ENCODE peak calls at places on chromosomes 1 and 21, in five cellular contexts. One of them, this sample, is unnamed.

GRCh38 chr1:116373451-116374339 is 651 bp downstream of the ATP1A1 start:
- DNase-seq in HepG2: no peak
- DNase-seq in K562: peak
- DNase-seq in IMR-90: peak
- DNase-seq in GM12878: no peak
- DNase-seq in this sample: peak

GRCh38 chr1:202154766-202155477 is 5.5 kb downstream of the PTPN7 start:
- DNase-seq in HepG2: peak
- DNase-seq in K562: peak
- DNase-seq in IMR-90: peak
- DNase-seq in GM12878: no peak
- DNase-seq in this sample: peak

GRCh38 chr1:198892065-198892464 is 253.2 kb downstream of the PTPRC start:
- DNase-seq in HepG2: no peak
- DNase-seq in K562: no peak
- DNase-seq in IMR-90: peak
- DNase-seq in GM12878: no peak
- DNase-seq in this sample: peak

GRCh38 chr21:21373969-21374368 is 375.8 kb downstream of the NCAM2 start:
- DNase-seq in HepG2: no peak
- DNase-seq in K562: no peak
- DNase-seq in IMR-90: no peak
- DNase-seq in GM12878: no peak
- DNase-seq in this sample: no peak

GRCh38 chr1:32337855-32338636 is 2.0 kb upstream of the MARCKSL1 start:
- DNase-seq in HepG2: peak
- DNase-seq in K562: no peak
- DNase-seq in IMR-90: peak
- DNase-seq in GM12878: peak
- DNase-seq in this sample: no peak

GRCh38 chr21:13937236-13937635 is 273.5 kb downstream of the LIPI start:
- DNase-seq in HepG2: no peak
- DNase-seq in K562: no peak
- DNase-seq in IMR-90: no peak
- DNase-seq in GM12878: no peak
- DNase-seq in this sample: peak

GRCh38 chr1:6582370-6582769 is 2.6 kb downstream of the ZBTB48 start:
- DNase-seq in HepG2: peak
- DNase-seq in K562: no peak
- DNase-seq in IMR-90: no peak
- DNase-seq in GM12878: no peak
- DNase-seq in this sample: no peak

GRCh38 chr21:41958886-41959563 is 5.2 kb upstream of the C2CD2 start:
- DNase-seq in HepG2: no peak
- DNase-seq in K562: no peak
- DNase-seq in IMR-90: no peak
- DNase-seq in GM12878: no peak
- DNase-seq in this sample: no peak

GRCh38 chr1:62746086-62746808 is 37.7 kb upstream of the ATG4C start:
- DNase-seq in HepG2: peak
- DNase-seq in K562: no peak
- DNase-seq in IMR-90: peak
- DNase-seq in GM12878: no peak
- DNase-seq in this sample: peak

GRCh38 chr1:202200669-202201068 is 7.1 kb downstream of the LGR6 start:
- DNase-seq in HepG2: no peak
- DNase-seq in K562: no peak
- DNase-seq in IMR-90: no peak
- DNase-seq in GM12878: no peak
- DNase-seq in this sample: no peak

GRCh38 chr1:87620807-87621206 is 292.1 kb downstream of the LMO4 start:
- DNase-seq in HepG2: no peak
- DNase-seq in K562: no peak
- DNase-seq in IMR-90: no peak
- DNase-seq in GM12878: no peak
- DNase-seq in this sample: no peak

GRCh38 chr21:33293811-33294216 is 27.6 kb downstream of the IL10RB start:
- DNase-seq in HepG2: no peak
- DNase-seq in K562: no peak
- DNase-seq in IMR-90: no peak
- DNase-seq in GM12878: no peak
- DNase-seq in this sample: no peak

GRCh38 chr1:97093742-97094141 is 372.2 kb downstream of the PTBP2 start:
- DNase-seq in HepG2: no peak
- DNase-seq in K562: no peak
- DNase-seq in IMR-90: peak
- DNase-seq in GM12878: no peak
- DNase-seq in this sample: no peak

GRCh38 chr1:72282271-72282656 is at the start of gene NEGR1:
- DNase-seq in HepG2: no peak
- DNase-seq in K562: no peak
- DNase-seq in IMR-90: peak
- DNase-seq in GM12878: no peak
- DNase-seq in this sample: peak

GRCh38 chr1:33577663-33578062 is 105.2 kb downstream of the ZSCAN20 start:
- DNase-seq in HepG2: no peak
- DNase-seq in K562: no peak
- DNase-seq in IMR-90: no peak
- DNase-seq in GM12878: no peak
- DNase-seq in this sample: no peak

GRCh38 chr1:43276673-43277072 is 6.9 kb downstream of the TMEM125 start:
- DNase-seq in HepG2: peak
- DNase-seq in K562: no peak
- DNase-seq in IMR-90: no peak
- DNase-seq in GM12878: no peak
- DNase-seq in this sample: no peak

GRCh38 chr1:43274804-43275180 is 5.0 kb downstream of the TMEM125 start:
- DNase-seq in HepG2: no peak
- DNase-seq in K562: no peak
- DNase-seq in IMR-90: no peak
- DNase-seq in GM12878: no peak
- DNase-seq in this sample: no peak

GRCh38 chr1:43274125-43274803 is 4.5 kb downstream of the TMEM125 start:
- DNase-seq in HepG2: no peak
- DNase-seq in K562: no peak
- DNase-seq in IMR-90: peak
- DNase-seq in GM12878: no peak
- DNase-seq in this sample: no peak

GRCh38 chr1:43277116-43277876 is 7.5 kb downstream of the TMEM125 start:
- DNase-seq in HepG2: no peak
- DNase-seq in K562: no peak
- DNase-seq in IMR-90: no peak
- DNase-seq in GM12878: no peak
- DNase-seq in this sample: no peak

GRCh38 chr1:43275826-43276620 is 6.2 kb downstream of the TMEM125 start:
- DNase-seq in HepG2: no peak
- DNase-seq in K562: no peak
- DNase-seq in IMR-90: no peak
- DNase-seq in GM12878: no peak
- DNase-seq in this sample: no peak
- TF ChIP-seq MXI1 in HepG2: no peak
- TF ChIP-seq MXI1 in K562: no peak
- TF ChIP-seq MXI1 in IMR-90: no peak
- TF ChIP-seq MXI1 in GM12878: no peak
- TF ChIP-seq MXI1 in this sample: no peak

GRCh38 chr1:2602866-2603520 is 16.4 kb downstream of the PRXL2B start:
- DNase-seq in HepG2: no peak
- DNase-seq in K562: no peak
- DNase-seq in IMR-90: no peak
- DNase-seq in GM12878: no peak
- DNase-seq in this sample: peak

GRCh38 chr1:2604156-2604853 is 17.7 kb downstream of the PRXL2B start:
- DNase-seq in HepG2: no peak
- DNase-seq in K562: no peak
- DNase-seq in IMR-90: no peak
- DNase-seq in GM12878: no peak
- DNase-seq in this sample: peak

GRCh38 chr1:2604854-2605753 is 18.5 kb downstream of the PRXL2B start:
- DNase-seq in HepG2: no peak
- DNase-seq in K562: no peak
- DNase-seq in IMR-90: no peak
- DNase-seq in GM12878: no peak
- DNase-seq in this sample: peak

GRCh38 chr1:2602311-2602835 is 15.8 kb downstream of the PRXL2B start:
- DNase-seq in HepG2: no peak
- DNase-seq in K562: no peak
- DNase-seq in IMR-90: no peak
- DNase-seq in GM12878: no peak
- DNase-seq in this sample: peak

GRCh38 chr1:2603521-2604155 is 17.1 kb downstream of the PRXL2B start:
- DNase-seq in HepG2: no peak
- DNase-seq in K562: no peak
- DNase-seq in IMR-90: no peak
- DNase-seq in GM12878: no peak
- DNase-seq in this sample: peak
- H3K4me3 ChIP-seq in HepG2: no peak
- H3K4me3 ChIP-seq in K562: no peak
- H3K4me3 ChIP-seq in IMR-90: no peak
- H3K4me3 ChIP-seq in GM12878: no peak
- H3K4me3 ChIP-seq in this sample: no peak

DNA sequence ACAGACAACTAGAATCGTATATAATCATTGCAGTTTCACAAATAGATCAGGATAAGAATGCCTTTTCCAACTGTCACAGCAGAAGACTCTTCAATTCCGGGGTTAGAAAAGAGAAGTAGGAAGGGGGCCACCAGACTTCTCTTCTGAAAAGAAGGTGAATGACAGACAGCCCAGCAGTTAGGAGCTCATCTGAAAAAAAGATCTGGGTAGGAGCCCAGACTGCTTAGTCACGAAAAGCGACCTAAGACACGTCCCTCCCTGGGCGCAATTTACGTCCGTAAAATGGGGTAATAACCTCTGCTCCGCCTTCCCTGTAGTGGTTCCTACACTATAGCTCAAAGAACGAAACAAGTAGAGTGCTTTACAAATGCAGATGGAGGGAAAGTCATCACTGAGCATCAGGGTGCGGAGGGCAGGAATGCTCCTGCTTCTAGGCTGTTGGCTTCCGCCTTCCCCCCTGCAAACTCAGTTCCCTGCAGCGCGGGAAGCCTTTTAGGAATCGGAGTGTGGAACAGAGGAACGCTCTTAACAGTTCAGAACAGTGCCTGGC is 582 bp downstream of the ORC1 start:
- DNase-seq in HepG2: peak
- DNase-seq in K562: peak
- DNase-seq in IMR-90: peak
- DNase-seq in GM12878: peak
- DNase-seq in this sample: peak
- TF ChIP-seq MXI1 in HepG2: no peak
- TF ChIP-seq MXI1 in K562: peak
- TF ChIP-seq MXI1 in IMR-90: no peak
- TF ChIP-seq MXI1 in GM12878: no peak
- TF ChIP-seq MXI1 in this sample: no peak

GRCh38 chr1:193187114-193187513 is 701 bp upstream of the B3GALT2 start:
- DNase-seq in HepG2: no peak
- DNase-seq in K562: no peak
- DNase-seq in IMR-90: no peak
- DNase-seq in GM12878: no peak
- DNase-seq in this sample: no peak

GRCh38 chr1:193183019-193183643 is 3.3 kb downstream of the B3GALT2 start:
- DNase-seq in HepG2: peak
- DNase-seq in K562: peak
- DNase-seq in IMR-90: peak
- DNase-seq in GM12878: no peak
- DNase-seq in this sample: peak

GRCh38 chr1:193185861-193186714 is at the start of gene B3GALT2:
- DNase-seq in HepG2: peak
- DNase-seq in K562: no peak
- DNase-seq in IMR-90: peak
- DNase-seq in GM12878: no peak
- DNase-seq in this sample: peak

GRCh38 chr1:193185206-193185605 is 1.2 kb downstream of the B3GALT2 start:
- DNase-seq in HepG2: no peak
- DNase-seq in K562: no peak
- DNase-seq in IMR-90: no peak
- DNase-seq in GM12878: no peak
- DNase-seq in this sample: no peak

GRCh38 chr1:193184776-193185175 is 1.6 kb downstream of the B3GALT2 start:
- DNase-seq in HepG2: no peak
- DNase-seq in K562: no peak
- DNase-seq in IMR-90: no peak
- DNase-seq in GM12878: no peak
- DNase-seq in this sample: no peak
- H3K4me3 ChIP-seq in HepG2: no peak
- H3K4me3 ChIP-seq in K562: no peak
- H3K4me3 ChIP-seq in IMR-90: peak
- H3K4me3 ChIP-seq in GM12878: no peak
- H3K4me3 ChIP-seq in this sample: peak

DNA sequence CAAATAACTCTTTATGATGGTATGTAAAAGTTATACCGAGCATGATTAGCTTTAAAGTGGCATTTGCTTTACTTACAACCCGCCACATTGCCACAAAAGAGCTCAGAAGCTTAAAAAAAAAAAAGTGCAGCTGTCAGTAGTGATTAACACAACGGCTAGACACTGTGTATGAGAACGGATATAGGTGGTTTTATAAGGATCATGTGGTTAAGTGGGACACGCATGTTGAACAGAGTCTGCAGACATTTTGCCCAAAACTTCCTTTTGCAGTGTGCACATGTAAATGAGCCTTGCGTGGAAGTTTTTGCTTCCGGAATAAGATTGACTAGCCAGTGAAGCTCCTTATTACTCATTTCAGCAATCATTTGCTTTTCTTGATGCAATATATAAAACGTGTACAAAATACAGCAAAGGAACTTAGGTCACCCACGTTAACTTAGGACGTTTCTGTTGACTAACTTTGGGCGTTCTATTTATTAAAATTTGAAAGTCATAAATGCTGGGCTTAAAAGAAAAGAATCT is 58.7 kb upstream of the RGS1 start:
- DNase-seq in HepG2: no peak
- DNase-seq in K562: no peak
- DNase-seq in IMR-90: no peak
- DNase-seq in GM12878: peak
- DNase-seq in this sample: no peak
- TF ChIP-seq MXI1 in HepG2: no peak
- TF ChIP-seq MXI1 in K562: no peak
- TF ChIP-seq MXI1 in IMR-90: no peak
- TF ChIP-seq MXI1 in GM12878: peak
- TF ChIP-seq MXI1 in this sample: no peak

DNA sequence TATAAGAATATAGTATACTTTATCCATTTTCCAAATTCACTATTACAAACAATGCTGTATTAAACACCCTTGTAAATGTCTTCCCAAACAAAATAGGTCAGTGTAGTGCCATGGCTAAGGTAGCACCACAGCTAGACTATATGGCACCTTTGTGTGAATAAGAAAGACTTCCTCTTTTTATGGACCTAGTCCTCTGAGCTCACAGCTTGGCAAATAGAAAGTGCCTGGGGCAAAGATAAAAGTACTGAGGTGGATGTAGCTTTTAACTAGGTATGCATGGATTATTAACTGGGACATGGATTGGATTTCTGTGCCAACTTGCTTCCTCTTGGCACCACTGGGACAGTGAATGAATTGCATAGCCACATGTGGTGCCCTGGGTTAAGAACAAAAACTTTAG is 25.0 kb downstream of the HRNR start:
- DNase-seq in HepG2: no peak
- DNase-seq in K562: no peak
- DNase-seq in IMR-90: no peak
- DNase-seq in GM12878: no peak
- DNase-seq in this sample: no peak
- H3K4me3 ChIP-seq in HepG2: no peak
- H3K4me3 ChIP-seq in K562: no peak
- H3K4me3 ChIP-seq in IMR-90: no peak
- H3K4me3 ChIP-seq in GM12878: no peak
- H3K4me3 ChIP-seq in this sample: no peak

GRCh38 chr1:91402023-91402422 is 2.6 kb downstream of the HFM1 start:
- DNase-seq in HepG2: peak
- DNase-seq in K562: peak
- DNase-seq in IMR-90: peak
- DNase-seq in GM12878: no peak
- DNase-seq in this sample: peak
- TF ChIP-seq MXI1 in HepG2: no peak
- TF ChIP-seq MXI1 in K562: no peak
- TF ChIP-seq MXI1 in IMR-90: no peak
- TF ChIP-seq MXI1 in GM12878: no peak
- TF ChIP-seq MXI1 in this sample: no peak